ENCODE peak calls at places on chromosome 18, in five cellular contexts. F is tibial nerve, R is brain microvascular endothelial cell, G is stomach, J is adrenal gland. M is an unnamed sample.

GRCh38 chr18:58315739-58316215 is 271.8 kb downstream of the NEDD4L start:
- DNase-seq in G (no peak), R (no peak), F (no peak), J (no peak), M (peak; percentile 81)

GRCh38 chr18:50231621-50232020 is 34.7 kb downstream of the CFAP53 start:
- DNase-seq in J (no peak), R (no peak), G (no peak), F (no peak), M (no peak)

GRCh38 chr18:57859314-57859713 is 56.2 kb upstream of the ATP8B1 start:
- DNase-seq in G (no peak), R (peak; percentile 18), J (no peak), F (no peak), M (peak; percentile 55)

GRCh38 chr18:25875574-25875973 is 214.8 kb downstream of the SS18 start:
- DNase-seq in F (no peak), J (no peak), G (no peak), R (no peak), M (no peak)

GRCh38 chr18:41989508-41989907 is 34.5 kb downstream of the PIK3C3 start:
- DNase-seq in R (no peak), J (no peak), F (no peak), G (no peak), M (no peak)

GRCh38 chr18:70329076-70329475 is 40.2 kb downstream of the SOCS6 start:
- DNase-seq in R (no peak), J (no peak), F (no peak), G (no peak), M (no peak)

GRCh38 chr18:51194604-51195003 is 2.9 kb downstream of the MEX3C start:
- DNase-seq in R (no peak), J (no peak), G (no peak), F (no peak), M (peak; percentile 3)

GRCh38 chr18:9987931-9988330 is 74.1 kb downstream of the VAPA start:
- DNase-seq in R (no peak), J (no peak), F (peak; percentile 52), G (peak; percentile 82), M (no peak)

GRCh38 chr18:59232309-59233016 is 12.5 kb downstream of the GRP start:
- DNase-seq in G (no peak), J (no peak), R (no peak), F (no peak), M (no peak)

GRCh38 chr18:44823782-44824181 is 143.1 kb downstream of the SETBP1 start:
- DNase-seq in J (no peak), G (no peak), R (no peak), F (no peak), M (no peak)

GRCh38 chr18:58894937-58895336 is 30.3 kb downstream of the ZNF532 start:
- DNase-seq in G (no peak), J (no peak), R (no peak), F (no peak), M (no peak)

GRCh38 chr18:6336239-6336638 is 78.5 kb downstream of the L3MBTL4 start:
- DNase-seq in G (no peak), F (no peak), J (no peak), R (no peak), M (no peak)

GRCh38 chr18:26549486-26550435 is 1.4 kb upstream of the KCTD1 start:
- DNase-seq in R (no peak), F (peak; percentile 51), G (peak; percentile 66), J (peak; percentile 90), M (peak; percentile 28)

GRCh38 chr18:23551978-23552377 is 34.3 kb downstream of the NPC1 start:
- DNase-seq in G (no peak), F (no peak), J (no peak), R (no peak), M (no peak)
- H3K4me3 ChIP-seq in G (no peak overlapping the region), F (no peak overlapping the region), J (no peak overlapping the region), R (no peak overlapping the region), M (no peak overlapping the region)

DNA sequence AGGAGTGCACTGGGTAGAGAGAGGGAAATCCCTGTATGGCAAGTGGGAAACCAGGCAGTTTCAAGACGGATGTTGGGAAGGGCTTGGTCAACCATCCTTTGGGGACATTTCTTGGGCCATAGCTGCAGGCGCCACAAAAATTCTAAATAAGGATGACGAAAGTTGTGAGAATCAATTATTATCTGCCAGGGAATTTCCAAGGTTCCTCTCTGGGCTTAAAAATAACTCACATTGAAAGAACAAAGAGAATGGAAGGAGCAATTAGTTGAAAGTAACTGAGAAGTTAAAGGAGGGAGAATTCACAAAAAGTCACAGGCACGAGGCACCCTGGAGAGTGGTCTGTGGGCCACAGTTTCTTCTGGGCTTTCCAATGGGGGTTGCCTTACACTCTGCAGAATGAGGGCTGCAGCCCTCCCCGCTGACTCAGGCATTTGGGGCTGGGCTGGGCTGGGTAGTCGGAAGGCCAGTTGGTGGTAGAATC is 195.7 kb downstream of the SMAD7 start:
- DNase-seq in G (no peak), R (no peak), J (no peak), F (no peak), M (no peak)
- H3K36me3 ChIP-seq in G (no peaks in the 10 kb centered on the region), R (peaks cover 4% of the 10 kb centered on the region), J (no peaks in the 10 kb centered on the region), F (no peaks in the 10 kb centered on the region), M (no peaks in the 10 kb centered on the region)

DNA sequence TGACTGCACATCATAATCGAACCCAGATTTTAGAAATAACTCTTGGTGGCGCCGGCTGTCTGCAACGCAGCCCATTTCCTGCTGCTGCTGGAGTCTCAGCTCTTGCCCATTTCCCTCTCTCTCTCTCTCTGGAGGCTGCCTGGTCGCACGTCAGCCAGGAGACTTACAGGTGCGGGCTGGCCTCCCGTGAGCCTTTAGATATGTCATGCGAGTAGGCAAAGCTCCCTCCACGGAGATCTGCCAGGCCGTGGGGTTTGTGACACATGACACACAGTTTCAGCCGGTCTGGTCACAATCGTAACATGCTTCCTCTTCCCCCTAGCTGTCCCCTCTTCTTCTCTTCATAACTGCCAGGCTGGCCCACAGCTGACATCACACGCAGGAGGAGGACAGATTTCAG is 489.4 kb downstream of the ZNF516 start:
- DNase-seq in F (no peak), R (no peak), G (no peak), J (no peak), M (no peak)
- H3K4me3 ChIP-seq in F (no peak overlapping the region), R (no peak overlapping the region), G (no peak overlapping the region), J (no peak overlapping the region), M (no peak overlapping the region)

GRCh38 chr18:8634508-8634907 is 25.3 kb downstream of the RAB12 start:
- DNase-seq in R (no peak), F (no peak), J (no peak), G (no peak), M (no peak)

GRCh38 chr18:8629602-8630001 is 20.4 kb downstream of the RAB12 start:
- DNase-seq in F (no peak), G (no peak), R (no peak), J (no peak), M (no peak)

GRCh38 chr18:8630546-8630945 is 21.3 kb downstream of the RAB12 start:
- DNase-seq in G (no peak), R (no peak), F (no peak), J (no peak), M (no peak)

GRCh38 chr18:8632386-8632785 is 23.1 kb downstream of the RAB12 start:
- DNase-seq in R (no peak), G (no peak), J (no peak), F (no peak), M (no peak)

DNA sequence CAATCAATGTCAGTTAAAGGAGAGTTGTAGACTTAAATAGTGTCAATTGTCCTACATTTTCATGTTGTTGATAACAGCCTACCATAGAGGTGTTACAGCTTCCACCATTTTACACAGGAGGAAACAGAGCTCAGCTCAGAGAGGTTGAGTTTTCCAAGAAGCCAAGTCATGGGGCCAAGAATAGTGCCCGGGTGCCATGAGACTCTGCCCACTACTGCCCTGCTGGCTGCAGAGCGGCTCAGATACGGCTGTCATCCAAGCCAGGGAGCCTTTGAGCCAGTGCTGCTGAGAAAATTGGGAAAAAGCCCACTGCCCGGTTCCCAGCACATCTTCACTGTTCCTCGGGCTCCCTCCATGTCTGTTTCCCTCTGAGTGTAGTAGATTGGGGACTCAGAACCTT is 22.0 kb downstream of the RAB12 start:
- DNase-seq in R (no peak), G (no peak), J (no peak), F (no peak), M (no peak)
- H3K36me3 ChIP-seq in R (peaks cover 21% of the 10 kb centered on the region), G (peaks cover 42% of the 10 kb centered on the region), J (no peaks in the 10 kb centered on the region), F (no peaks in the 10 kb centered on the region), M (no peaks in the 10 kb centered on the region)

DNA sequence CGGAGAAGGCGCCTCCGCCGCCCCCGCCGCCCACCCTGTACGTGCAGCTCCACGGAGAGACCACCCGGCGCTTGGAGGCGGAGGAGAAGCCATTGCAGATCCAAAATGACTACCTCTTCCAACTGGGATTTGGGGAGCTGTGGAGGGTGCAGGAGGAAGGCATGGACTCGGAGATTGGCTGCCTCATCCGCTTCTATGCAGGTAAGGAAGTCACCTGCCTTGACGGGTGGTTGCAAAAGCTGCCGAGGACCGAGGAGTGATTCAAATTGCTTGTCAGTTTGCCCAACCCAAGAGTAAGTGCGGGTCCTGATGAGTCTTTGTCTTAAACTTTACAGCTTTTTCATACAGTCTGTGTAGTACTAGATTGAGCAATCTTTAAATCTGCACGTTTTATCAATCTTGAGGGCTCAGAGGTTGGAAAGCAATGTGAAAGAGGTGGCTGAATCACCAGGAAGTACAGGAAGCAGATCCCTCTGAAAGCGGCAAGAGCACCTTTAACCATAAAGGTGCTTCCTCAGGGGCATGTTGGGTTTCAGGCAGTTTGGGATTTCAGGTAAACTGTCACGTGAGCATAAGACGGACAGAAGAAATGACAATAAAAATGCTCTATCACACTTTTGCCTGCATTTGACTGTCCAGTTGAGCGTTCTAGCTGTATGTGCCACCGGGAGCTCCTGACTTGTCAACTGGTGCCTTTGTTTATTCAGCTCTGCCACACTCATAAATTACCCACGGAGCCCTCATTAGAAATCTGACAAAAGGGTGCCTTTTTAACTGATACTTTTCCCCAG is 1.9 kb downstream of the PHLPP1 start:
- DNase-seq in G (peak; percentile 52), R (peak; percentile 12), F (no peak), J (peak; percentile 22), M (peak; percentile 87)
- H3K4me3 ChIP-seq in G (peak overlapping the region; percentile 76), R (peak overlapping the region; percentile 66), F (peak overlapping the region; percentile 76), J (peak overlapping the region; percentile 43), M (peak overlapping the region; percentile 83)

GRCh38 chr18:21799706-21800105 is 59.1 kb downstream of the MIB1 start:
- DNase-seq in J (no peak), R (no peak), F (no peak), G (no peak), M (no peak)
- H3K36me3 ChIP-seq in J (no peaks in the 10 kb centered on the region), R (no peaks in the 10 kb centered on the region), F (no peaks in the 10 kb centered on the region), G (no peaks in the 10 kb centered on the region), M (no peaks in the 10 kb centered on the region)

DNA sequence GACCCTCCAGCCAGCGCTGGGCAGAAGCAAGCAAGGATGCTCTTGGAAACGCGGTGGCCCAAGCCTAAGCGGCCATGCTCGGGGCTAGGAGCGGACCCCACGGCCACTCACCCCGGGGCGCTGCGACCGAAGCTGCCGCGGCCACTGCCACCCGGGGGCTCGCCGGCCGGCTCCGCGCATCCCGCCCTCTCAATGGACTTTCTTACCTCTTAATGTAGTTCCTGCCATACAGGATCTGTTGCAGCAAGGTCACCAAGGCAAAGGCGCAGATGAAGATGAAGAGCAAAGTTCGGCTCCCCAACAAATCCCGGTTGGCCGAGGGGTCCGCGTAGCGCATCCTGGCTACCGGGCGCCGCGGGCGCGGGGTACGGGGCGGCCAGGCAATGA is 688 bp downstream of the ST8SIA5 start:
- DNase-seq in G (no peak), J (peak; percentile 19), R (no peak), F (no peak), M (no peak)
- H3K4me3 ChIP-seq in G (peak overlapping the region; percentile 26), J (no peak overlapping the region), R (no peak overlapping the region), F (no peak overlapping the region), M (no peak overlapping the region)

GRCh38 chr18:74508821-74509225 is 12.7 kb downstream of the CNDP2 start:
- DNase-seq in R (no peak), F (no peak), J (no peak), G (peak; percentile 27), M (peak; percentile 94)
- H3K36me3 ChIP-seq in R (peaks cover 62% of the 10 kb centered on the region), F (peaks cover 2% of the 10 kb centered on the region), J (no peaks in the 10 kb centered on the region), G (peaks cover 74% of the 10 kb centered on the region), M (peaks cover 27% of the 10 kb centered on the region)

M was measured in small intestine.